ENCODE peak calls at places on chromosome 17, in six cellular contexts. T is GM12865, E is AG04450, C is heart left ventricle, M is tibial artery, R is GM23248. G is an unnamed sample.

GRCh38 chr17:17028059-17028877 is 14.0 kb upstream of the MPRIP start:
- DNase-seq in T (no peak), E (no peak), C (no peak), M (no peak), R (peak), G (no peak)

GRCh38 chr17:63450551-63450950 is 4.4 kb upstream of the CYB561 start:
- DNase-seq in T (no peak), E (no peak), C (no peak), M (no peak), R (peak), G (no peak)

GRCh38 chr17:42365136-42365535 is 23.1 kb downstream of the STAT3 start:
- DNase-seq in T (no peak), E (no peak), C (no peak), M (no peak), R (peak), G (no peak)

GRCh38 chr17:40310882-40311391 is 2.0 kb downstream of the RARA start:
- DNase-seq in T (no peak), E (no peak), C (no peak), M (no peak), R (no peak), G (no peak)

GRCh38 chr17:81031571-81032550 is 3.1 kb upstream of the BAIAP2 start:
- DNase-seq in T (no peak), E (no peak), C (peak), M (no peak), R (no peak), G (no peak)

GRCh38 chr17:42101513-42102292 is 3.4 kb upstream of the ZNF385C start:
- DNase-seq in T (peak), E (peak), C (peak), M (peak), R (peak), G (peak)

GRCh38 chr17:80931421-80932265 is 60.0 kb upstream of the CHMP6 start:
- DNase-seq in T (no peak), E (peak), C (no peak), M (peak), R (peak), G (no peak)

GRCh38 chr17:1829189-1829578 is 518 bp downstream of the SMYD4 start:
- DNase-seq in T (no peak), E (no peak), C (no peak), M (peak), R (peak), G (peak)

GRCh38 chr17:57548421-57549385 is 196.4 kb downstream of the CCDC182 start:
- DNase-seq in T (no peak), E (no peak), C (no peak), M (no peak), R (no peak), G (peak)

GRCh38 chr17:45780921-45781320 is 3.2 kb upstream of the CRHR1 start:
- DNase-seq in T (no peak), E (no peak), C (no peak), M (no peak), R (no peak), G (no peak)

GRCh38 chr17:41992576-41992975 is 24.7 kb downstream of the DNAJC7 start:
- DNase-seq in T (no peak), E (no peak), C (no peak), M (no peak), R (no peak), G (no peak)

GRCh38 chr17:1787301-1787902 is 25.5 kb downstream of the SERPINF1 start:
- DNase-seq in T (no peak), E (peak), C (no peak), M (peak), R (peak), G (no peak)

GRCh38 chr17:5530265-5530782 is 44.0 kb downstream of the MIS12 start:
- DNase-seq in T (no peak), E (no peak), C (no peak), M (no peak), R (no peak), G (no peak)

GRCh38 chr17:18225121-18225561 is 294 bp upstream of the LLGL1 start:
- DNase-seq in T (peak), E (peak), C (peak), M (peak), R (peak), G (peak)
- H3K4me3 ChIP-seq in T (peak), E (peak), C (peak), M (peak), R (peak), G (peak)

GRCh38 chr17:8072727-8073461 is 14.6 kb downstream of the ALOX12B start:
- DNase-seq in T (no peak), E (no peak), C (no peak), M (no peak), R (peak), G (no peak)
- H3K4me3 ChIP-seq in T (no peak), E (no peak), C (peak), M (no peak), R (no peak), G (no peak)

DNA sequence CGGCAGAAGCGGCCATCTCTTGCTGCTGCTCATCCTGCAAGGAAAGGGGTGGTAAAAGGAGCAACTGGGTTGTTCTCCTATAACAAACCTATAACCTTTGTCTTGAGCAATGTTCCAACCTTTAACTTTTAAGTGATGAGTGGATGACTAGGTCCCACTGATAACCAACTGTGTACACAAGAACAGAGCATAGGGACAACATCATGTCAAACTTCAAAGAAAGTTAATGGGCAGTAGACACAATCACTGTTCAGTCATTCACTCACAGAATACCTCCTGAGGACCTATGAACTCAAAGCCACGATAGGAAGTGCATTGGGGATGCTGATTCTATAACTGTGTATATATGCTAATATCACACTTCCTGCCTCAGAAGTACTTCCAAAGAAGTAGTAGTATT is 21.6 kb downstream of the CFAP97D1 start:
- DNase-seq in T (no peak), E (no peak), C (no peak), M (no peak), R (no peak), G (no peak)
- H3K4me3 ChIP-seq in T (no peak), E (no peak), C (no peak), M (no peak), R (no peak), G (no peak)

DNA sequence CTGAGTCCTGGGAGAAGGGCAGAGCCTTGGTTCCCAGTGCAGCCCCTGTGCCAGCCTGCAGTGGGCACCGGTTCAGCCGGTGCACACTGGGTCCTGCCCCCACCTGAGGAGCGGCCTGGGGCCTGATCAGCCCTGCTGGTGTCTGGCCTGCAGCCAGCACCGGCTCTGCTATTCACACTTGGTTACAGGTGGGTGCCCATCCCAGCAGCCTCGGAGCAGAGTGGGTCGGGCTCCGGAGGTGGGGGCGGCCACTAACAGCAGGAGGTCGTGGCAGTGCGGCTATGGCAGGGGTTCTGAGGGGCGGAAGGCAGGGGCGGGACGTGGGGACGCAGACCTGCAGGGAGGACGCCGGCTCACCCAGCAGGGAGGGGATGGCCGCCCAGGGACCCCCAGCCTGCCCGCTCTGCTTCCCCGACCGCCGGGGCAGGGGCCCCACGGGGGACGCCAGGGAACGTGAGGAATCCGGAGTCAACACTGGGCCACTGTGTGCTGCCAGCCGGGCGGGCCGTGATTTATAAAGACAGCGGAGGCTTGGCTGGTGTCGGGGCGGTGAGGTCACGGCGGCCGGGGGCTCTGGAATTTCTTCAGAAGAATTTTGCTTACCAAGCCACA is 20.3 kb downstream of the METRNL start:
- DNase-seq in T (no peak), E (no peak), C (no peak), M (peak), R (peak), G (no peak)
- H3K4me3 ChIP-seq in T (no peak), E (no peak), C (peak), M (peak), R (peak), G (no peak)

G was measured in OCI-LY7.